ENCODE peak calls at places on chromosomes 6 and 20, in seven cellular contexts. One of them, this sample, is unnamed.

GRCh38 chr6:163711615-163712568 is 297.4 kb downstream of the QKI start:
- DNase-seq in HepG2: peak
- DNase-seq in GM23248: peak
- DNase-seq in mesendoderm: peak
- DNase-seq in PC-3: no peak
- DNase-seq in brain microvascular endothelial cell: no peak
- DNase-seq in aorta: peak
- DNase-seq in this sample: no peak

GRCh38 chr6:157267109-157267611 is 56.2 kb downstream of the TMEM242 start:
- DNase-seq in brain microvascular endothelial cell: no peak
- DNase-seq in GM23248: no peak
- DNase-seq in aorta: no peak
- DNase-seq in PC-3: no peak
- DNase-seq in HepG2: no peak
- DNase-seq in mesendoderm: no peak
- DNase-seq in this sample: no peak

GRCh38 chr6:27293436-27294152 is 18.5 kb downstream of the POM121L2 start:
- DNase-seq in GM23248: peak
- DNase-seq in brain microvascular endothelial cell: peak
- DNase-seq in HepG2: peak
- DNase-seq in PC-3: peak
- DNase-seq in aorta: no peak
- DNase-seq in mesendoderm: peak
- DNase-seq in this sample: peak

GRCh38 chr20:34388000-34388399 is 24.9 kb downstream of the ITCH start:
- DNase-seq in GM23248: no peak
- DNase-seq in aorta: no peak
- DNase-seq in HepG2: no peak
- DNase-seq in PC-3: no peak
- DNase-seq in brain microvascular endothelial cell: no peak
- DNase-seq in mesendoderm: no peak
- DNase-seq in this sample: no peak

GRCh38 chr20:25191689-25192088 is 3.8 kb upstream of the ENTPD6 start:
- DNase-seq in PC-3: no peak
- DNase-seq in brain microvascular endothelial cell: no peak
- DNase-seq in mesendoderm: no peak
- DNase-seq in GM23248: no peak
- DNase-seq in HepG2: no peak
- DNase-seq in aorta: no peak
- DNase-seq in this sample: no peak

GRCh38 chr6:20830576-20830975 is 296.3 kb downstream of the CDKAL1 start:
- DNase-seq in aorta: no peak
- DNase-seq in GM23248: no peak
- DNase-seq in mesendoderm: no peak
- DNase-seq in brain microvascular endothelial cell: no peak
- DNase-seq in PC-3: no peak
- DNase-seq in HepG2: no peak
- DNase-seq in this sample: no peak

GRCh38 chr20:13261460-13262301 is 40.6 kb downstream of the ISM1 start:
- DNase-seq in mesendoderm: peak
- DNase-seq in PC-3: peak
- DNase-seq in HepG2: peak
- DNase-seq in brain microvascular endothelial cell: peak
- DNase-seq in aorta: peak
- DNase-seq in GM23248: peak
- DNase-seq in this sample: peak

GRCh38 chr20:61127311-61128044 is 124.6 kb upstream of the CDH4 start:
- DNase-seq in GM23248: peak
- DNase-seq in PC-3: peak
- DNase-seq in aorta: no peak
- DNase-seq in HepG2: no peak
- DNase-seq in brain microvascular endothelial cell: peak
- DNase-seq in mesendoderm: no peak
- DNase-seq in this sample: no peak

GRCh38 chr20:50472693-50473610 is 37.2 kb upstream of the PTPN1 start:
- DNase-seq in brain microvascular endothelial cell: no peak
- DNase-seq in HepG2: no peak
- DNase-seq in GM23248: no peak
- DNase-seq in mesendoderm: no peak
- DNase-seq in aorta: peak
- DNase-seq in PC-3: no peak
- DNase-seq in this sample: no peak

GRCh38 chr6:132259070-132259469 is 142.2 kb downstream of the MOXD1 start:
- DNase-seq in PC-3: peak
- DNase-seq in aorta: no peak
- DNase-seq in GM23248: peak
- DNase-seq in HepG2: peak
- DNase-seq in brain microvascular endothelial cell: peak
- DNase-seq in mesendoderm: peak
- DNase-seq in this sample: no peak

DNA sequence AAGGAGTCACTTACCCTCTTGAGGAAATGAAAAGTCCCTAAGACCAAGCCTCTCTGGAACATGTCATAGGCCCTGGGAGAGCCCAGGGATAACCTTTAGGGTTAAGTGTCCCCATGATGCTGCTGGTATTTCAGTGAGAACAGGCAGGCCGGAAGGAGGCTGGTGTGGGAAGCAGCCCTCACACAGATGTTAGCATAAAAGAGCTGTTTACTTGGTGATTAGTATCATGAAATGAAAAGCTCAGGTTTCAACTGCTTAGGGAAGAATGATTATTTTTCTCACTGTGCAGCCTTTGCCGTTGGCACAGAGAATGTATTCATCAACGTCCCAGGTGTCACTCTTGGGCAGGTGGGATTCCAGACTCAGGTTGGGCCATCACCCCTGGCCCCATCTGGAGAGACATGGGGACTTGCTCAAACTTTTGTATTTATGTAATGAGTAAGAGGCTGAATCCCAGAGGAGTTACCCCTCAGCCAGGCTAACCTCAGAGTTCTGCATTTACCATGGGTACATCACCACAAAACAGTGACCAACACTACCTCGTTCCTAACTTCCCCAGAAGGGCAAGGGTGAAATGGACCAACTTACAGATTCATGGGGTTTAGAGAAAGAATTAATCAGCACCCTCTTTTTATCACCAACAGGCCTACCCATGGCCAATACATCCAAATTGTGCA is 260.1 kb upstream of the MARCKS start:
- DNase-seq in HepG2: no peak
- DNase-seq in brain microvascular endothelial cell: peak
- DNase-seq in mesendoderm: no peak
- DNase-seq in GM23248: peak
- DNase-seq in aorta: no peak
- DNase-seq in PC-3: no peak
- DNase-seq in this sample: no peak
- H3K27ac ChIP-seq in HepG2: no peak
- H3K27ac ChIP-seq in brain microvascular endothelial cell: peak
- H3K27ac ChIP-seq in mesendoderm: no peak
- H3K27ac ChIP-seq in GM23248: no peak
- H3K27ac ChIP-seq in aorta: no peak
- H3K27ac ChIP-seq in PC-3: no peak
- H3K27ac ChIP-seq in this sample: no peak

DNA sequence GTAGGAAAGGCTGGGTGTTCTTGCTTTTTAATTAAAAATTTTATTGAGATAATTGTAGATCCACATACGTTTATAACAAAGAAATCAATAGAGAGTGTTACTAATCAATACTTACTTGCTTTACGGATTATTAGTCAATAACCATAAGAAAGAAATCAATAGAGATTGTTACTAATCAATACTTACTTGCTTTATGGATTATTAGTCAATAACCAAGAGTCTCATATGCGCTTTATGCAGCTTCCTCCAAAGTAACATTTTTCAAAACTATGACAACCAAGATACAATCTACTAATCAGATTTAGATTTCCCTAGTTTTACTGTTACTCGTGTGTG is 31.0 kb upstream of the LY86 start:
- DNase-seq in PC-3: no peak
- DNase-seq in aorta: no peak
- DNase-seq in mesendoderm: no peak
- DNase-seq in GM23248: no peak
- DNase-seq in HepG2: no peak
- DNase-seq in brain microvascular endothelial cell: no peak
- DNase-seq in this sample: no peak
- H3K27ac ChIP-seq in PC-3: no peak
- H3K27ac ChIP-seq in aorta: no peak
- H3K27ac ChIP-seq in mesendoderm: no peak
- H3K27ac ChIP-seq in GM23248: no peak
- H3K27ac ChIP-seq in HepG2: no peak
- H3K27ac ChIP-seq in brain microvascular endothelial cell: no peak
- H3K27ac ChIP-seq in this sample: no peak

DNA sequence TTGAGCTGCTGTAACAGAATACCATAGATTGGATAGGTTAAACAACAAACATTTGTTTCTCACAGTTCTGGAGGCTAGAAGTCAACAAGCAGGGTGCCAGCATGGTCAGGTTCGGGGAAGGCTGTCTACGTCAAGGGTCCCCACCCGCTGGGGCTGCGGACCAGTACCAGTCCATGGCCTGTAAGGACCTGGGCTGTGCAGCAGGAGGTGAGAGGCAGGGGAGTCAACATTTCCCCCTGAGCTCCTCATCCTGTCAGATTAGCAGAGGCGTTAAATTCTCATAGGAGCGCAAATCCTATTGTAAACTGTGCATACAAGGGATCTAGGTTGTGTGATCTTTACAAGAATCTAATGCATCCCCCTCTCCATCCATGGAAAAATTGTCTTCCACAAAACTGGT is 3.8 kb downstream of the ADGB start:
- DNase-seq in mesendoderm: peak
- DNase-seq in brain microvascular endothelial cell: no peak
- DNase-seq in GM23248: no peak
- DNase-seq in HepG2: no peak
- DNase-seq in PC-3: no peak
- DNase-seq in aorta: no peak
- DNase-seq in this sample: no peak
- H3K27ac ChIP-seq in mesendoderm: no peak
- H3K27ac ChIP-seq in brain microvascular endothelial cell: no peak
- H3K27ac ChIP-seq in GM23248: no peak
- H3K27ac ChIP-seq in HepG2: no peak
- H3K27ac ChIP-seq in PC-3: no peak
- H3K27ac ChIP-seq in aorta: no peak
- H3K27ac ChIP-seq in this sample: no peak

DNA sequence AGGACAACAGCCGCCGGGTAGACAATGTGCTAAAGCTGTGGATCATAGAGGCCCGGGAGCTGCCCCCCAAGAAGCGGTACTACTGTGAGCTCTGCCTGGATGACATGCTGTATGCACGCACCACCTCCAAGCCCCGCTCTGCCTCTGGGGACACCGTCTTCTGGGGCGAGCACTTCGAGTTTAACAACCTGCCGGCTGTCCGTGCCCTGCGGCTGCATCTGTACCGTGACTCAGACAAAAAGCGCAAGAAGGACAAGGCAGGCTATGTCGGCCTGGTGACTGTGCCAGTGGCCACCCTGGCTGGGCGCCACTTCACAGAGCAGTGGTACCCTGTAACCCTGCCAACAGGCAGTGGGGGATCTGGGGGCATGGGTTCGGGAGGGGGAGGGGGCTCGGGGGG is 16.7 kb upstream of the ZBTB9 start:
- DNase-seq in mesendoderm: no peak
- DNase-seq in GM23248: no peak
- DNase-seq in HepG2: no peak
- DNase-seq in aorta: no peak
- DNase-seq in brain microvascular endothelial cell: no peak
- DNase-seq in PC-3: no peak
- DNase-seq in this sample: no peak
- H3K27ac ChIP-seq in mesendoderm: no peak
- H3K27ac ChIP-seq in GM23248: no peak
- H3K27ac ChIP-seq in HepG2: no peak
- H3K27ac ChIP-seq in aorta: no peak
- H3K27ac ChIP-seq in brain microvascular endothelial cell: no peak
- H3K27ac ChIP-seq in PC-3: no peak
- H3K27ac ChIP-seq in this sample: no peak